ENCODE peak calls at places on chromosomes 13 and 19, in four cellular contexts. One of them, this sample, is unnamed.

GRCh38 chr19:38561053-38561606 is 56.6 kb downstream of the MAP4K1 start:
- DNase-seq in foreskin fibroblast: no peak
- DNase-seq in tibial artery: no peak
- DNase-seq in uterus: no peak
- DNase-seq in this sample: no peak

GRCh38 chr19:45918721-45919120 is 4.1 kb upstream of the NANOS2 start:
- DNase-seq in foreskin fibroblast: no peak
- DNase-seq in tibial artery: no peak
- DNase-seq in uterus: no peak
- DNase-seq in this sample: no peak

GRCh38 chr13:48201044-48201443 is 32.0 kb upstream of the ITM2B start:
- DNase-seq in foreskin fibroblast: no peak
- DNase-seq in tibial artery: no peak
- DNase-seq in uterus: no peak
- DNase-seq in this sample: no peak

GRCh38 chr13:75726313-75726712 is 90.2 kb downstream of the LMO7 start:
- DNase-seq in foreskin fibroblast: no peak
- DNase-seq in tibial artery: no peak
- DNase-seq in uterus: no peak
- DNase-seq in this sample: no peak

GRCh38 chr19:11091343-11092153 is 2.3 kb downstream of the LDLR start:
- DNase-seq in foreskin fibroblast: peak; percentile 78
- DNase-seq in tibial artery: peak; percentile 78
- DNase-seq in uterus: peak; percentile 71
- DNase-seq in this sample: peak; percentile 82

GRCh38 chr19:43708716-43709115 is 7.2 kb upstream of the IRGC start:
- DNase-seq in foreskin fibroblast: no peak
- DNase-seq in tibial artery: no peak
- DNase-seq in uterus: no peak
- DNase-seq in this sample: no peak

GRCh38 chr13:60441761-60442160 is 44.7 kb downstream of the TDRD3 start:
- DNase-seq in foreskin fibroblast: no peak
- DNase-seq in tibial artery: no peak
- DNase-seq in uterus: no peak
- DNase-seq in this sample: no peak

GRCh38 chr13:109273326-109273751 is 513.0 kb downstream of the IRS2 start:
- DNase-seq in foreskin fibroblast: no peak
- DNase-seq in tibial artery: no peak
- DNase-seq in uterus: no peak
- DNase-seq in this sample: no peak

GRCh38 chr13:72221276-72221962 is 354.4 kb upstream of the DACH1 start:
- DNase-seq in foreskin fibroblast: no peak
- DNase-seq in tibial artery: no peak
- DNase-seq in uterus: no peak
- DNase-seq in this sample: no peak

GRCh38 chr13:50745542-50745941 is 98.0 kb downstream of the DLEU7 start:
- DNase-seq in foreskin fibroblast: no peak
- DNase-seq in tibial artery: no peak
- DNase-seq in uterus: no peak
- DNase-seq in this sample: no peak

GRCh38 chr19:30374791-30375650 is 2.8 kb downstream of the ZNF536 start:
- DNase-seq in foreskin fibroblast: no peak
- DNase-seq in tibial artery: no peak
- DNase-seq in uterus: no peak
- DNase-seq in this sample: no peak

GRCh38 chr13:93248627-93249047 is 22.0 kb downstream of the GPC6 start:
- DNase-seq in foreskin fibroblast: no peak
- DNase-seq in tibial artery: peak; percentile 80
- DNase-seq in uterus: no peak
- DNase-seq in this sample: no peak

GRCh38 chr13:31073859-31074718 is 87.6 kb downstream of the HSPH1 start:
- DNase-seq in foreskin fibroblast: no peak
- DNase-seq in tibial artery: no peak
- DNase-seq in uterus: no peak
- DNase-seq in this sample: no peak

GRCh38 chr19:13835791-13836723 is 40.8 kb downstream of the ZSWIM4 start:
- DNase-seq in foreskin fibroblast: no peak
- DNase-seq in tibial artery: peak; percentile 84
- DNase-seq in uterus: no peak
- DNase-seq in this sample: no peak

GRCh38 chr19:56141416-56141992 is 417 bp downstream of the ZNF444 start:
- DNase-seq in foreskin fibroblast: no peak
- DNase-seq in tibial artery: no peak
- DNase-seq in uterus: no peak
- DNase-seq in this sample: no peak

GRCh38 chr19:55088543-55089265 is 13.0 kb downstream of the EPS8L1 start:
- DNase-seq in foreskin fibroblast: peak; percentile 36
- DNase-seq in tibial artery: no peak
- DNase-seq in uterus: peak; percentile 79
- DNase-seq in this sample: no peak

GRCh38 chr19:53365899-53366493 is 491 bp downstream of the ZNF525 start:
- DNase-seq in foreskin fibroblast: peak; percentile 6
- DNase-seq in tibial artery: no peak
- DNase-seq in uterus: no peak
- DNase-seq in this sample: no peak

GRCh38 chr13:33185853-33186252 is 99.7 kb downstream of the STARD13 start:
- DNase-seq in foreskin fibroblast: no peak
- DNase-seq in tibial artery: no peak
- DNase-seq in uterus: no peak
- DNase-seq in this sample: no peak
- H3K4me3 ChIP-seq in foreskin fibroblast: no peak overlapping the region
- H3K4me3 ChIP-seq in tibial artery: no peak overlapping the region
- H3K4me3 ChIP-seq in uterus: no peak overlapping the region
- H3K4me3 ChIP-seq in this sample: no peak overlapping the region

GRCh38 chr13:29227560-29227959 is 367.9 kb downstream of the SLC7A1 start:
- DNase-seq in foreskin fibroblast: no peak
- DNase-seq in tibial artery: no peak
- DNase-seq in uterus: no peak
- DNase-seq in this sample: no peak

DNA sequence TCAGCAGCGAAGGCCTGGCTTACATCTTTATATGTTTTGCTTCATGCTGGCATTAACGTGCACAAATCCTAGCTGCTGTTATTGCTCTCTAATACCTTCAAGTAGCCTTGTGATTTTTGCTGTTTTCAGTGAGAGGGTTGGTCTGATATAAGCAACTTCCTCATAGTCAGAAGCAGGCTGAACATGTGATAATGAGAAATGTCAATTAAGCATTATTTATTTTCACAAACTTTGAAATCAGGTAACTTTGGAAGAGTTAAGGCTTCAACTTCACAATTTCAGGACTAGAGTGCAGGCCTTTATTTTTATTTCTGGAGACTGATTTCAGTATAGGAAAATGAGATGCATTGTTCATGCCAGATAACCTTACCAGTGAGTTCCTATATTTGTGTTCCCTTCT is 365.0 kb downstream of the SLC7A1 start:
- DNase-seq in foreskin fibroblast: no peak
- DNase-seq in tibial artery: no peak
- DNase-seq in uterus: no peak
- DNase-seq in this sample: no peak
- TF ChIP-seq CTCF in foreskin fibroblast: no peak
- TF ChIP-seq CTCF in tibial artery: no peak
- TF ChIP-seq CTCF in uterus: no peak
- TF ChIP-seq CTCF in this sample: no peak

GRCh38 chr19:48631254-48631653 is 5.9 kb downstream of the DBP start:
- DNase-seq in foreskin fibroblast: no peak
- DNase-seq in tibial artery: no peak
- DNase-seq in uterus: no peak
- DNase-seq in this sample: no peak
- H3K4me3 ChIP-seq in foreskin fibroblast: no peak overlapping the region
- H3K4me3 ChIP-seq in tibial artery: no peak overlapping the region
- H3K4me3 ChIP-seq in uterus: no peak overlapping the region
- H3K4me3 ChIP-seq in this sample: no peak overlapping the region

DNA sequence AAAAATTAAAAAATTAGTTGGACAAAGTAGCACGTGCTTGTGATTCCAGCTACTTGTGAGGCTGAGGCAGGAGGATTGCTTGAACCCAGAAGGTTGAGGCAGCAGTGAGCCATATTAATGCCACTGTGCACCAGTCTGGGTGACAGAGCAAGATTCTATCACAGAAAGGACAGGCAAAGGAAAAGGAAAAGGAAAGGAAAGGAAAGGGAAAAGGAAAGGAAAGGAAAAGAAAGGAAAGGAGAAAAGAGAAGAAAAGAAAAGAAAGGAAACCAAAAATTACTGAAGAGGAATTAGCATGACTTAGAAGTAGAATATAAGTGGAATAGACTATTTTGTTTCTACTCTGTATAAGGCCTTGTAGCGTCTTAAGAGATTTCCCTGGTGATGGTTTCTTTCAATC is 122.3 kb downstream of the RBM26 start:
- DNase-seq in foreskin fibroblast: no peak
- DNase-seq in tibial artery: no peak
- DNase-seq in uterus: no peak
- DNase-seq in this sample: no peak
- TF ChIP-seq CTCF in foreskin fibroblast: no peak
- TF ChIP-seq CTCF in tibial artery: no peak
- TF ChIP-seq CTCF in uterus: no peak
- TF ChIP-seq CTCF in this sample: no peak

GRCh38 chr13:99988469-99989375 is 7.1 kb downstream of the ZIC2 start:
- DNase-seq in foreskin fibroblast: no peak
- DNase-seq in tibial artery: no peak
- DNase-seq in uterus: no peak
- DNase-seq in this sample: no peak
- H3K4me3 ChIP-seq in foreskin fibroblast: no peak overlapping the region
- H3K4me3 ChIP-seq in tibial artery: no peak overlapping the region
- H3K4me3 ChIP-seq in uterus: no peak overlapping the region
- H3K4me3 ChIP-seq in this sample: no peak overlapping the region

GRCh38 chr13:28373803-28374202 is 121.1 kb downstream of the FLT1 start:
- DNase-seq in foreskin fibroblast: no peak
- DNase-seq in tibial artery: no peak
- DNase-seq in uterus: no peak
- DNase-seq in this sample: no peak

GRCh38 chr13:28380319-28380718 is 114.6 kb downstream of the FLT1 start:
- DNase-seq in foreskin fibroblast: no peak
- DNase-seq in tibial artery: no peak
- DNase-seq in uterus: no peak
- DNase-seq in this sample: no peak

GRCh38 chr13:28375250-28375930 is 119.5 kb downstream of the FLT1 start:
- DNase-seq in foreskin fibroblast: no peak
- DNase-seq in tibial artery: no peak
- DNase-seq in uterus: no peak
- DNase-seq in this sample: no peak

GRCh38 chr13:28379371-28380083 is 115.4 kb downstream of the FLT1 start:
- DNase-seq in foreskin fibroblast: no peak
- DNase-seq in tibial artery: no peak
- DNase-seq in uterus: no peak
- DNase-seq in this sample: no peak

DNA sequence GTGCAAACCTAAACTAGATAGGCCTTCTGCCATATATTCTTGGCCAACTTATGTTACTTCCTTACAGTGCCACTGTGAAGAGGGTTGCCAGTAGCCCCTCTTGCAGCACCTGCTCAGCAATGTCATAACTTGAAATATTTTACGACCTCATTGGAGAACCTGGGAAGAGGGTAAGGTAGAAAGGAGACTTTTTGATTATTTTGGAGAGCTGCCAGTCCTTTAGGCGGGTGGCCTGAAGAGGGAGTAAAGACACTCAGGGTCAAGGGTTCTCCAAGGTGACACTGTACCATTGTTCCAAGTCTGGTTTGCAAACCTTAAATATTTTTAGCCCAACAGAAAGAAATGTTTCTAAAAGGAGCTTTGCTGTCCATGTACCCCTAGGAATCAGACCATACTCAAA is 118.3 kb downstream of the FLT1 start:
- DNase-seq in foreskin fibroblast: no peak
- DNase-seq in tibial artery: no peak
- DNase-seq in uterus: no peak
- DNase-seq in this sample: no peak
- TF ChIP-seq CTCF in foreskin fibroblast: no peak
- TF ChIP-seq CTCF in tibial artery: no peak
- TF ChIP-seq CTCF in uterus: no peak
- TF ChIP-seq CTCF in this sample: no peak

GRCh38 chr19:483332-484072 is 12.8 kb upstream of the MADCAM1 start:
- DNase-seq in foreskin fibroblast: no peak
- DNase-seq in tibial artery: no peak
- DNase-seq in uterus: no peak
- DNase-seq in this sample: no peak

GRCh38 chr19:478236-478888 is 17.5 kb upstream of the SHC2 start:
- DNase-seq in foreskin fibroblast: no peak
- DNase-seq in tibial artery: no peak
- DNase-seq in uterus: no peak
- DNase-seq in this sample: no peak

GRCh38 chr19:484494-484893 is 11.8 kb upstream of the MADCAM1 start:
- DNase-seq in foreskin fibroblast: no peak
- DNase-seq in tibial artery: no peak
- DNase-seq in uterus: no peak
- DNase-seq in this sample: no peak

GRCh38 chr19:482186-483041 is 13.9 kb upstream of the MADCAM1 start:
- DNase-seq in foreskin fibroblast: no peak
- DNase-seq in tibial artery: no peak
- DNase-seq in uterus: no peak
- DNase-seq in this sample: no peak

DNA sequence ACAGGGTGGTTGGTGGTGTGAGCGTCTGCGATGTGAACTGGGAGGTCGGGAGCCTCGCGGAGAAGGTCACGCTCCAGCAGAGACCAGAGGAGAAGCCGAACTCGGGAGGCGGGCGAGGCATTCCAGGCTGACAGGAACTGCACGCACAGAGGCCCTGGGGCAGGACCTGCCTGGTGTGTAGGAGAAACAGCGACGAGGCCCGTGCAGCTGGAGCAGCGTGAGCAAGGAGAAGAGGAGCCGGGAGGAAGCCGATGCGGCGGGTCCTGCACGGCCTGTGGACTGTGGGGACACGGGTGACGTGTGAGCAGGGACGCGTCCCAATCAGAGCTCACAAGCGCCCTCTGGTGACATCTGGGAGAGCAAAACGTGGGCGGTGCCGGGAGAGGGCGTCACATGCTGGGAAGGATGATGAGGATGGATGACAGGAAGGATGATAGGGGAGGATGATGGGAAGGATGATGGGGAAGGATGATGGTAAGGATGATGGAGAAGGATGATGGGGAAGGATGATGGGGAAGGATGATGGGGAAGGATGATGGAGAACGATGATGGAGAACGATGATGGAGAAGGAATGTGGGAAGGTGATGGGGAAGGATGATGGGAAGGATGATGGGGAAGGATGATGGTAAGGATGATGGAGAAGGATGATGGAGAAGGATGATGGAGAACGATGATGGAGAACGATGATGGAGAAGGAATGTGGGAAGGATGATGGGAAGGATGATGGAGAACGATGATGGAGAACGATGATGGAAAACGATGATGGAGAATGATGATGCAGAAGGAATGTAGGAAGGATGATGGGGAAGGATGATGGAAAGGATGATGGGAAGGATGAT is 16.1 kb upstream of the MADCAM1 start:
- DNase-seq in foreskin fibroblast: peak; percentile 51
- DNase-seq in tibial artery: peak; percentile 77
- DNase-seq in uterus: peak; percentile 70
- DNase-seq in this sample: no peak
- H3K4me3 ChIP-seq in foreskin fibroblast: no peak overlapping the region
- H3K4me3 ChIP-seq in tibial artery: peak overlapping the region; percentile 10
- H3K4me3 ChIP-seq in uterus: no peak overlapping the region
- H3K4me3 ChIP-seq in this sample: no peak overlapping the region

GRCh38 chr19:4829001-4829712 is 2.4 kb downstream of the TICAM1 start:
- DNase-seq in foreskin fibroblast: no peak
- DNase-seq in tibial artery: no peak
- DNase-seq in uterus: no peak
- DNase-seq in this sample: no peak
- TF ChIP-seq CTCF in foreskin fibroblast: no peak
- TF ChIP-seq CTCF in tibial artery: no peak
- TF ChIP-seq CTCF in uterus: no peak
- TF ChIP-seq CTCF in this sample: no peak

GRCh38 chr19:6522712-6523111 is 8.1 kb upstream of the TNFSF9 start:
- DNase-seq in foreskin fibroblast: no peak
- DNase-seq in tibial artery: no peak
- DNase-seq in uterus: no peak
- DNase-seq in this sample: no peak
- H3K4me3 ChIP-seq in foreskin fibroblast: no peak overlapping the region
- H3K4me3 ChIP-seq in tibial artery: no peak overlapping the region
- H3K4me3 ChIP-seq in uterus: no peak overlapping the region
- H3K4me3 ChIP-seq in this sample: no peak overlapping the region

This sample was measured in HFF-Myc.